ENCODE peak calls at places on chromosome 2, in ten cellular contexts. One of them, this sample, is unnamed.

GRCh38 chr2:191688934-191689695 is 11.2 kb downstream of the NABP1 start:
- DNase-seq in A549: peak; percentile 29
- DNase-seq in GM12878: no peak
- DNase-seq in Peyer's patch: no peak
- DNase-seq in pancreas: no peak
- DNase-seq in SJSA1: peak; percentile 56
- DNase-seq in GM23248: peak; percentile 91
- DNase-seq in upper lobe of right lung: no peak
- DNase-seq in left ventricle myocardium inferior: no peak
- DNase-seq in HCT116: peak; percentile 57
- DNase-seq in this sample: no peak

GRCh38 chr2:216492951-216493685 is 5.5 kb upstream of the RPL37A start:
- DNase-seq in A549: no peak
- DNase-seq in GM12878: no peak
- DNase-seq in Peyer's patch: no peak
- DNase-seq in pancreas: no peak
- DNase-seq in SJSA1: peak; percentile 99
- DNase-seq in GM23248: peak; percentile 96
- DNase-seq in upper lobe of right lung: no peak
- DNase-seq in left ventricle myocardium inferior: no peak
- DNase-seq in HCT116: no peak
- DNase-seq in this sample: no peak

GRCh38 chr2:86790828-86791561 is at the start of gene CD8A:
- DNase-seq in A549: no peak
- DNase-seq in GM12878: no peak
- DNase-seq in Peyer's patch: no peak
- DNase-seq in pancreas: peak; percentile 70
- DNase-seq in SJSA1: no peak
- DNase-seq in GM23248: peak; percentile 58
- DNase-seq in upper lobe of right lung: no peak
- DNase-seq in left ventricle myocardium inferior: no peak
- DNase-seq in HCT116: no peak
- DNase-seq in this sample: no peak

GRCh38 chr2:200860092-200860795 is 4.2 kb downstream of the CLK1 start:
- DNase-seq in A549: no peak
- DNase-seq in GM12878: no peak
- DNase-seq in Peyer's patch: no peak
- DNase-seq in pancreas: no peak
- DNase-seq in SJSA1: no peak
- DNase-seq in GM23248: peak; percentile 86
- DNase-seq in upper lobe of right lung: no peak
- DNase-seq in left ventricle myocardium inferior: no peak
- DNase-seq in HCT116: no peak
- DNase-seq in this sample: no peak

GRCh38 chr2:210899131-210899530 is 342.7 kb downstream of the CPS1 start:
- DNase-seq in A549: no peak
- DNase-seq in GM12878: no peak
- DNase-seq in Peyer's patch: no peak
- DNase-seq in pancreas: no peak
- DNase-seq in SJSA1: no peak
- DNase-seq in GM23248: no peak
- DNase-seq in upper lobe of right lung: no peak
- DNase-seq in left ventricle myocardium inferior: no peak
- DNase-seq in HCT116: no peak
- DNase-seq in this sample: no peak

GRCh38 chr2:80548469-80548868 is 243.9 kb upstream of the LRRTM1 start:
- DNase-seq in A549: no peak
- DNase-seq in GM12878: no peak
- DNase-seq in Peyer's patch: no peak
- DNase-seq in pancreas: no peak
- DNase-seq in SJSA1: no peak
- DNase-seq in GM23248: no peak
- DNase-seq in upper lobe of right lung: no peak
- DNase-seq in left ventricle myocardium inferior: peak; percentile 74
- DNase-seq in HCT116: no peak
- DNase-seq in this sample: no peak

GRCh38 chr2:111121028-111121872 is 536 bp downstream of the BCL2L11 start:
- DNase-seq in A549: no peak
- DNase-seq in GM12878: no peak
- DNase-seq in Peyer's patch: peak; percentile 75
- DNase-seq in pancreas: peak; percentile 87
- DNase-seq in SJSA1: no peak
- DNase-seq in GM23248: peak; percentile 65
- DNase-seq in upper lobe of right lung: peak; percentile 81
- DNase-seq in left ventricle myocardium inferior: peak; percentile 42
- DNase-seq in HCT116: no peak
- DNase-seq in this sample: peak; percentile 53

GRCh38 chr2:160492401-160493226 is 993 bp downstream of the RBMS1 start:
- DNase-seq in A549: peak; percentile 62
- DNase-seq in GM12878: no peak
- DNase-seq in Peyer's patch: peak; percentile 70
- DNase-seq in pancreas: peak; percentile 86
- DNase-seq in SJSA1: peak; percentile 82
- DNase-seq in GM23248: peak; percentile 85
- DNase-seq in upper lobe of right lung: peak; percentile 85
- DNase-seq in left ventricle myocardium inferior: peak; percentile 80
- DNase-seq in HCT116: peak; percentile 13
- DNase-seq in this sample: peak; percentile 69

GRCh38 chr2:165969227-165969626 is 15.7 kb upstream of the TTC21B start:
- DNase-seq in A549: no peak
- DNase-seq in GM12878: no peak
- DNase-seq in Peyer's patch: no peak
- DNase-seq in pancreas: no peak
- DNase-seq in SJSA1: no peak
- DNase-seq in GM23248: peak; percentile 8
- DNase-seq in upper lobe of right lung: no peak
- DNase-seq in left ventricle myocardium inferior: no peak
- DNase-seq in HCT116: no peak
- DNase-seq in this sample: no peak

GRCh38 chr2:133789743-133790142 is 221.5 kb upstream of the NCKAP5 start:
- DNase-seq in A549: no peak
- DNase-seq in GM12878: no peak
- DNase-seq in Peyer's patch: no peak
- DNase-seq in pancreas: no peak
- DNase-seq in SJSA1: no peak
- DNase-seq in GM23248: no peak
- DNase-seq in upper lobe of right lung: no peak
- DNase-seq in left ventricle myocardium inferior: no peak
- DNase-seq in HCT116: no peak
- DNase-seq in this sample: no peak

GRCh38 chr2:48707466-48707865 is 48.1 kb downstream of the LHCGR start:
- DNase-seq in A549: no peak
- DNase-seq in GM12878: no peak
- DNase-seq in Peyer's patch: no peak
- DNase-seq in pancreas: no peak
- DNase-seq in SJSA1: no peak
- DNase-seq in GM23248: no peak
- DNase-seq in upper lobe of right lung: peak; percentile 67
- DNase-seq in left ventricle myocardium inferior: no peak
- DNase-seq in HCT116: no peak
- DNase-seq in this sample: peak; percentile 2

GRCh38 chr2:72570401-72570800 is 255.4 kb downstream of the EXOC6B start:
- DNase-seq in A549: no peak
- DNase-seq in GM12878: no peak
- DNase-seq in Peyer's patch: no peak
- DNase-seq in pancreas: no peak
- DNase-seq in SJSA1: no peak
- DNase-seq in GM23248: peak; percentile 45
- DNase-seq in upper lobe of right lung: no peak
- DNase-seq in left ventricle myocardium inferior: no peak
- DNase-seq in HCT116: no peak
- DNase-seq in this sample: no peak

GRCh38 chr2:134739879-134740301 is 21.1 kb upstream of the TMEM163 start:
- DNase-seq in A549: no peak
- DNase-seq in GM12878: peak; percentile 90
- DNase-seq in Peyer's patch: peak; percentile 83
- DNase-seq in pancreas: no peak
- DNase-seq in SJSA1: no peak
- DNase-seq in GM23248: peak; percentile 44
- DNase-seq in upper lobe of right lung: no peak
- DNase-seq in left ventricle myocardium inferior: no peak
- DNase-seq in HCT116: no peak
- DNase-seq in this sample: no peak

GRCh38 chr2:97732436-97733340 is 19.3 kb downstream of the ZAP70 start:
- DNase-seq in A549: no peak
- DNase-seq in GM12878: no peak
- DNase-seq in Peyer's patch: peak; percentile 29
- DNase-seq in pancreas: no peak
- DNase-seq in SJSA1: no peak
- DNase-seq in GM23248: no peak
- DNase-seq in upper lobe of right lung: peak; percentile 52
- DNase-seq in left ventricle myocardium inferior: peak; percentile 5
- DNase-seq in HCT116: no peak
- DNase-seq in this sample: no peak

GRCh38 chr2:130791617-130791939 is 36.2 kb downstream of the AMER3 start:
- DNase-seq in A549: no peak
- DNase-seq in GM12878: no peak
- DNase-seq in Peyer's patch: no peak
- DNase-seq in pancreas: no peak
- DNase-seq in SJSA1: no peak
- DNase-seq in GM23248: no peak
- DNase-seq in upper lobe of right lung: no peak
- DNase-seq in left ventricle myocardium inferior: no peak
- DNase-seq in HCT116: no peak
- DNase-seq in this sample: no peak
- H3K4me1 ChIP-seq in A549: no peaks in the 10 kb centered on the region
- H3K4me1 ChIP-seq in GM12878: no peaks in the 10 kb centered on the region
- H3K4me1 ChIP-seq in Peyer's patch: no peaks in the 10 kb centered on the region
- H3K4me1 ChIP-seq in pancreas: peaks cover 8% of the 10 kb centered on the region
- H3K4me1 ChIP-seq in SJSA1: no peaks in the 10 kb centered on the region
- H3K4me1 ChIP-seq in GM23248: no peaks in the 10 kb centered on the region
- H3K4me1 ChIP-seq in upper lobe of right lung: no peaks in the 10 kb centered on the region
- H3K4me1 ChIP-seq in left ventricle myocardium inferior: no peaks in the 10 kb centered on the region
- H3K4me1 ChIP-seq in HCT116: no peaks in the 10 kb centered on the region
- H3K4me1 ChIP-seq in this sample: no peaks in the 10 kb centered on the region

GRCh38 chr2:170842785-170843184 is 26.1 kb downstream of the GAD1 start:
- DNase-seq in A549: no peak
- DNase-seq in GM12878: no peak
- DNase-seq in Peyer's patch: no peak
- DNase-seq in pancreas: no peak
- DNase-seq in SJSA1: no peak
- DNase-seq in GM23248: peak; percentile 82
- DNase-seq in upper lobe of right lung: no peak
- DNase-seq in left ventricle myocardium inferior: no peak
- DNase-seq in HCT116: no peak
- DNase-seq in this sample: no peak
- H3K4me3 ChIP-seq in A549: no peak overlapping the region
- H3K4me3 ChIP-seq in GM12878: no peak overlapping the region
- H3K4me3 ChIP-seq in Peyer's patch: no peak overlapping the region
- H3K4me3 ChIP-seq in pancreas: no peak overlapping the region
- H3K4me3 ChIP-seq in SJSA1: no peak overlapping the region
- H3K4me3 ChIP-seq in GM23248: peak overlapping the region; percentile 47
- H3K4me3 ChIP-seq in upper lobe of right lung: no peak overlapping the region
- H3K4me3 ChIP-seq in left ventricle myocardium inferior: no peak overlapping the region
- H3K4me3 ChIP-seq in HCT116: no peak overlapping the region
- H3K4me3 ChIP-seq in this sample: no peak overlapping the region

GRCh38 chr2:236828002-236828401 is 257.7 kb upstream of the COPS8 start:
- DNase-seq in A549: no peak
- DNase-seq in GM12878: no peak
- DNase-seq in Peyer's patch: no peak
- DNase-seq in pancreas: no peak
- DNase-seq in SJSA1: no peak
- DNase-seq in GM23248: no peak
- DNase-seq in upper lobe of right lung: no peak
- DNase-seq in left ventricle myocardium inferior: no peak
- DNase-seq in HCT116: no peak
- DNase-seq in this sample: no peak

GRCh38 chr2:236824836-236825235 is 255.2 kb downstream of the ACKR3 start:
- DNase-seq in A549: no peak
- DNase-seq in GM12878: no peak
- DNase-seq in Peyer's patch: no peak
- DNase-seq in pancreas: peak; percentile 80
- DNase-seq in SJSA1: no peak
- DNase-seq in GM23248: no peak
- DNase-seq in upper lobe of right lung: no peak
- DNase-seq in left ventricle myocardium inferior: no peak
- DNase-seq in HCT116: no peak
- DNase-seq in this sample: no peak

GRCh38 chr2:236828820-236829219 is 256.9 kb upstream of the COPS8 start:
- DNase-seq in A549: no peak
- DNase-seq in GM12878: no peak
- DNase-seq in Peyer's patch: no peak
- DNase-seq in pancreas: no peak
- DNase-seq in SJSA1: no peak
- DNase-seq in GM23248: no peak
- DNase-seq in upper lobe of right lung: no peak
- DNase-seq in left ventricle myocardium inferior: no peak
- DNase-seq in HCT116: no peak
- DNase-seq in this sample: no peak

GRCh38 chr2:236825989-236826510 is 256.4 kb downstream of the ACKR3 start:
- DNase-seq in A549: no peak
- DNase-seq in GM12878: no peak
- DNase-seq in Peyer's patch: no peak
- DNase-seq in pancreas: no peak
- DNase-seq in SJSA1: no peak
- DNase-seq in GM23248: no peak
- DNase-seq in upper lobe of right lung: no peak
- DNase-seq in left ventricle myocardium inferior: no peak
- DNase-seq in HCT116: no peak
- DNase-seq in this sample: no peak

DNA sequence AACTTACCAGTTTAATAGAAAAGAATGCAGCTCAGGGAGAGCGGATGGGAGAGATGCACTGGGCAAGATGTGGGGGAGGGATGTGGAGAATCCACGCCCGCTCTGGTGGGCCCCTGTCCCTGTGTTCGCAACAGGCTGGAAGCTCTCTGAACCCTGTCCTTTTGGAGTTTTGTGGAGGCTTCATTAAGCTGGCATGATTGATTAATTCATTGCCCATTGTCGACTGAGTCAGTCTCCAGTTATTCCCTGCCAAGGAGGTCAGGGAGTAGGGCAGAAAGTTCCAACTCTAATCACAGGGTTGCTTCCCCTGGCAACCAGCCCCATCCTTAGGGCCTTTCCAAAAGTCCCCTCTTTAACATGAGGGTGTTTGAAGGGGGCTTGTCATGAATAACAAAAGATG is 257.1 kb downstream of the ACKR3 start:
- DNase-seq in A549: no peak
- DNase-seq in GM12878: no peak
- DNase-seq in Peyer's patch: no peak
- DNase-seq in pancreas: no peak
- DNase-seq in SJSA1: no peak
- DNase-seq in GM23248: no peak
- DNase-seq in upper lobe of right lung: no peak
- DNase-seq in left ventricle myocardium inferior: no peak
- DNase-seq in HCT116: no peak
- DNase-seq in this sample: no peak
- H3K4me1 ChIP-seq in A549: peaks cover 7% of the 10 kb centered on the region
- H3K4me1 ChIP-seq in GM12878: no peaks in the 10 kb centered on the region
- H3K4me1 ChIP-seq in Peyer's patch: no peaks in the 10 kb centered on the region
- H3K4me1 ChIP-seq in pancreas: peaks cover 36% of the 10 kb centered on the region
- H3K4me1 ChIP-seq in SJSA1: peaks cover 15% of the 10 kb centered on the region
- H3K4me1 ChIP-seq in GM23248: no peaks in the 10 kb centered on the region
- H3K4me1 ChIP-seq in upper lobe of right lung: peaks cover 14% of the 10 kb centered on the region
- H3K4me1 ChIP-seq in left ventricle myocardium inferior: peaks cover 18% of the 10 kb centered on the region
- H3K4me1 ChIP-seq in HCT116: no peaks in the 10 kb centered on the region
- H3K4me1 ChIP-seq in this sample: no peaks in the 10 kb centered on the region

DNA sequence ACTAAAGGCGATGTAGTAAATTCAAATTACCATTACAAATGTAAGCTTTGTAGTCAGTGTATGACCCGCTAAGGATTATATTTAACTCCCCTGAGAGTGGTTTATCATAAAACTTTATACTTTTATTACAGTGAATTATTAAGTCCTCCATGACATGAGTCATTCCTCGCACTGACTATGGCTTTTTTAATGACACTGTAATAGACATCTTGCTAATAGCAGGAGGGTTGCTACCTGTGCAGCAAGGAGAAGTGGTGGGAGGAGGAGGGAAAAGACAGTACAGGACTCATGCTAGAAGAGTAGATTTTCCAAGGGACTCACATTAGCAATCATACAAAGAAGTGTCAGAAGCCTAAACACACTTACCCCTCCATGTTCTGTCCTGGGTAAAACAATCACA is 556.1 kb downstream of the BCL11A start:
- DNase-seq in A549: no peak
- DNase-seq in GM12878: no peak
- DNase-seq in Peyer's patch: no peak
- DNase-seq in pancreas: no peak
- DNase-seq in SJSA1: no peak
- DNase-seq in GM23248: no peak
- DNase-seq in upper lobe of right lung: no peak
- DNase-seq in left ventricle myocardium inferior: no peak
- DNase-seq in HCT116: no peak
- DNase-seq in this sample: no peak
- H3K4me3 ChIP-seq in A549: no peak overlapping the region
- H3K4me3 ChIP-seq in GM12878: no peak overlapping the region
- H3K4me3 ChIP-seq in Peyer's patch: no peak overlapping the region
- H3K4me3 ChIP-seq in pancreas: no peak overlapping the region
- H3K4me3 ChIP-seq in SJSA1: no peak overlapping the region
- H3K4me3 ChIP-seq in GM23248: no peak overlapping the region
- H3K4me3 ChIP-seq in upper lobe of right lung: no peak overlapping the region
- H3K4me3 ChIP-seq in left ventricle myocardium inferior: no peak overlapping the region
- H3K4me3 ChIP-seq in HCT116: no peak overlapping the region
- H3K4me3 ChIP-seq in this sample: no peak overlapping the region